ENCODE peak calls at places on chromosomes 4 and X, in seven cellular contexts. L, G, Z, F, Q, A and E are unnamed samples.

GRCh38 chr4:177185151-177185550 is 124.5 kb upstream of the NEIL3 start:
- DNase-seq in L (no peak), G (no peak), Z (no peak), F (no peak), Q (no peak), A (no peak), E (no peak)

GRCh38 chr4:136558940-136559494 is 973.3 kb downstream of the PCDH18 start:
- DNase-seq in L (no peak), G (no peak), Z (no peak), F (no peak), Q (no peak), A (no peak), E (no peak)

GRCh38 chrX:25600776-25601175 is 537.4 kb upstream of the MAGEB18 start:
- DNase-seq in L (no peak), G (no peak), Z (no peak), F (no peak), Q (peak), A (no peak), E (no peak)

GRCh38 chrX:53239474-53239873 is 14.5 kb upstream of the KDM5C start:
- DNase-seq in L (no peak), G (no peak), Z (no peak), F (peak), Q (no peak), A (no peak), E (peak)

GRCh38 chr4:113899260-113900177 is 79.9 kb downstream of the ARSJ start:
- DNase-seq in L (no peak), G (no peak), Z (peak), F (no peak), Q (no peak), A (no peak), E (no peak)

GRCh38 chr4:38150766-38151165 is 190.6 kb downstream of the PTTG2 start:
- DNase-seq in L (no peak), G (no peak), Z (no peak), F (no peak), Q (peak), A (peak), E (no peak)

GRCh38 chr4:73828945-73829344 is 7.5 kb upstream of the CXCL6 start:
- DNase-seq in L (no peak), G (no peak), Z (no peak), F (no peak), Q (peak), A (no peak), E (no peak)

GRCh38 chrX:10533686-10534365 is 86.6 kb downstream of the MID1 start:
- DNase-seq in L (no peak), G (no peak), Z (no peak), F (no peak), Q (no peak), A (no peak), E (no peak)

GRCh38 chr4:151408630-151409469 is at the start of gene FHIP1A:
- DNase-seq in L (peak), G (peak), Z (peak), F (peak), Q (peak), A (no peak), E (peak)

GRCh38 chrX:70485466-70485865 is 40.8 kb downstream of the DLG3 start:
- DNase-seq in L (no peak), G (no peak), Z (no peak), F (no peak), Q (no peak), A (no peak), E (no peak)

GRCh38 chr4:86935499-86935832 is 655 bp downstream of the AFF1 start:
- DNase-seq in L (no peak), G (no peak), Z (peak), F (no peak), Q (no peak), A (no peak), E (peak)

GRCh38 chr4:182338059-182338458 is 94.9 kb downstream of the TENM3 start:
- DNase-seq in L (no peak), G (no peak), Z (no peak), F (no peak), Q (peak), A (no peak), E (no peak)

GRCh38 chr4:107710493-107711459 is 9.3 kb downstream of the PAPSS1 start:
- DNase-seq in L (no peak), G (no peak), Z (no peak), F (no peak), Q (no peak), A (no peak), E (no peak)

GRCh38 chr4:42302348-42302747 is 94.9 kb upstream of the SHISA3 start:
- DNase-seq in L (peak), G (peak), Z (no peak), F (peak), Q (peak), A (no peak), E (peak)

GRCh38 chr4:184021389-184021788 is 116.3 kb downstream of the STOX2 start:
- DNase-seq in L (peak), G (no peak), Z (no peak), F (no peak), Q (no peak), A (no peak), E (no peak)

GRCh38 chr4:106306561-106306960 is 9.4 kb downstream of the TBCK start:
- DNase-seq in L (no peak), G (no peak), Z (no peak), F (no peak), Q (no peak), A (no peak), E (no peak)

GRCh38 chr4:22385615-22386014 is 130.3 kb downstream of the ADGRA3 start:
- DNase-seq in L (peak), G (no peak), Z (no peak), F (no peak), Q (no peak), A (peak), E (no peak)

GRCh38 chr4:140242357-140243284 is 88.6 kb upstream of the MAML3 start:
- DNase-seq in L (no peak), G (no peak), Z (peak), F (no peak), Q (no peak), A (no peak), E (no peak)

GRCh38 chrX:1502241-1502640 is 34.7 kb downstream of the P2RY8 start:
- DNase-seq in L (no peak), G (no peak), Z (peak), F (no peak), Q (no peak), A (no peak), E (no peak)

GRCh38 chrX:154401045-154401799 is 3.0 kb downstream of the RPL10 start:
- DNase-seq in L (no peak), G (peak), Z (no peak), F (no peak), Q (no peak), A (no peak), E (no peak)

GRCh38 chr4:186485621-186486062 is 69.7 kb downstream of the MTNR1A start:
- DNase-seq in L (no peak), G (no peak), Z (no peak), F (peak), Q (no peak), A (no peak), E (peak)

GRCh38 chr4:9685692-9686091 is 95.7 kb upstream of the DRD5 start:
- DNase-seq in L (no peak), G (no peak), Z (no peak), F (no peak), Q (no peak), A (no peak), E (no peak)

GRCh38 chr4:47031011-47031678 is at the start of gene GABRB1:
- DNase-seq in L (peak), G (peak), Z (no peak), F (peak), Q (peak), A (no peak), E (peak)

GRCh38 chr4:166324321-166324720 is 451.3 kb downstream of the TLL1 start:
- DNase-seq in L (no peak), G (no peak), Z (no peak), F (peak), Q (peak), A (no peak), E (peak)

GRCh38 chrX:24425806-24426205 is 39.3 kb upstream of the PDK3 start:
- DNase-seq in L (no peak), G (no peak), Z (no peak), F (no peak), Q (no peak), A (no peak), E (no peak)

GRCh38 chrX:275967-276587 is 5.1 kb upstream of the PLCXD1 start:
- DNase-seq in L (peak), G (peak), Z (peak), F (peak), Q (no peak), A (no peak), E (peak)

GRCh38 chrX:153875391-153876111 is 10.4 kb downstream of the L1CAM start:
- DNase-seq in L (peak), G (peak), Z (peak), F (peak), Q (peak), A (no peak), E (peak)

GRCh38 chr4:147157860-147158701 is 212.4 kb upstream of the TTC29 start:
- DNase-seq in L (peak), G (no peak), Z (no peak), F (peak), Q (peak), A (peak), E (peak)

GRCh38 chr4:58749206-58749605 is 1639.0 kb upstream of the IGFBP7 start:
- DNase-seq in L (no peak), G (peak), Z (no peak), F (no peak), Q (no peak), A (no peak), E (no peak)

GRCh38 chrX:105299286-105299685 is 78.8 kb upstream of the TEX13A start:
- DNase-seq in L (no peak), G (no peak), Z (no peak), F (no peak), Q (no peak), A (no peak), E (no peak)

GRCh38 chr4:85905761-85906160 is 430.8 kb downstream of the ARHGAP24 start:
- DNase-seq in L (no peak), G (no peak), Z (no peak), F (no peak), Q (no peak), A (no peak), E (no peak)

GRCh38 chrX:40173662-40174593 is 76.2 kb upstream of the BCOR start:
- DNase-seq in L (no peak), G (peak), Z (no peak), F (peak), Q (no peak), A (no peak), E (no peak)

GRCh38 chr4:6885953-6886557 is 23.6 kb upstream of the TBC1D14 start:
- DNase-seq in L (no peak), G (peak), Z (no peak), F (no peak), Q (peak), A (peak), E (no peak)

GRCh38 chr4:158411180-158411721 is 110.4 kb upstream of the RXFP1 start:
- DNase-seq in L (no peak), G (no peak), Z (no peak), F (no peak), Q (no peak), A (no peak), E (no peak)

GRCh38 chr4:114349543-114350175 is 248.9 kb upstream of the UGT8 start:
- DNase-seq in L (peak), G (no peak), Z (no peak), F (no peak), Q (no peak), A (no peak), E (no peak)

GRCh38 chr4:115110191-115111166 is 2.9 kb downstream of the NDST4 start:
- DNase-seq in L (no peak), G (no peak), Z (no peak), F (no peak), Q (peak), A (no peak), E (no peak)

GRCh38 chrX:130975947-130976346 is 72.9 kb upstream of the ENOX2 start:
- DNase-seq in L (peak), G (peak), Z (no peak), F (peak), Q (peak), A (peak), E (peak)

GRCh38 chrX:34275710-34276109 is 143.6 kb upstream of the FAM47A start:
- DNase-seq in L (no peak), G (no peak), Z (no peak), F (peak), Q (no peak), A (no peak), E (no peak)
- TF ChIP-seq CTCF in L (no peak), G (no peak), Z (no peak), F (no peak), Q (no peak), A (no peak), E (no peak)

DNA sequence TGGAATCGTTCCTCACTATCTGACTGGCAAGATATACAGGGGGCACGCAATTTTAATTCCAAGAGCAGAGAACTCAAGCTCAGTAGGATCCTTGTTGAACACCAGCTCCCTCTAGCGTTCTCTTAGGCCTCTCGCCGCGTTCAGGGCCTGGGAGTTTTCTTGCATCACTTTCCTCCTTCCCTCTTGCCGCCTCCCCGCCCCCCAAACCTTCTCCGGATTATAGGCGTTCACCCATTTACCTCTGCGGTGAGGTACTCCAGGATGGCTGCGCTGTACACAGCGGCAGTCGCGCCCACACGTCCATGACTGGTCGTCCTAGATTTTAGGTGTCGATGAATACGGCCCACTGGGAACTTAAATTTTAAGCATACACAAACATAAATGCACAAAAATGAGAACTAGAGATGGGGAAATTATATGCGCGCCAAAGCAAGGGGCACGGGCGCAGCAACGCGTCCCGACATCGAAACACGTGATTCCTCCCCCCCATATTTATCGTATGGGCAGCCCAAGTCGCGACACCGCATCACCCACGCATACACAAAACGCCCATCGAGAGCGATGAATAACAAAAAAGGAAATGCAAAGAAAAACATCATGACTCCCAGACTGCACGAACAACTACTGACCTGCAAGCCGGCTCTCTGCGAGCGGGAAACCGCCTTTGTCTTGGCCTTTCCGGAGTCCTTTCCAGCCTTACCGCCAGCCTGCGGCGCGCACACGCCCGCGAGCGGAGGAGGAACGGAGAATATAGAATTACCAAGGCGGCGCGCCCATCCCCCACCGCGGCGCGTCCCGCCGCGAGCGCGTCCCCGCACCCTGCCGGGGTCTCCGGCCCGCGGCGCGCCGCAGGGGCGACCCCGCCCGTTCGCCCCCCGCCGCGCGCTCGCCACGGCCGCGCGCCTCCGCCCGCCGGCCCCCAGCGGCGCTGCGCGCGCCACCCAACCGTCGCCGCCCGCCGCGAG is 759 bp downstream of the H2AZ1 start:
- DNase-seq in L (peak), G (peak), Z (peak), F (peak), Q (peak), A (peak), E (peak)
- TF ChIP-seq CTCF in L (peak), G (peak), Z (peak), F (no peak), Q (peak), A (peak), E (peak)

DNA sequence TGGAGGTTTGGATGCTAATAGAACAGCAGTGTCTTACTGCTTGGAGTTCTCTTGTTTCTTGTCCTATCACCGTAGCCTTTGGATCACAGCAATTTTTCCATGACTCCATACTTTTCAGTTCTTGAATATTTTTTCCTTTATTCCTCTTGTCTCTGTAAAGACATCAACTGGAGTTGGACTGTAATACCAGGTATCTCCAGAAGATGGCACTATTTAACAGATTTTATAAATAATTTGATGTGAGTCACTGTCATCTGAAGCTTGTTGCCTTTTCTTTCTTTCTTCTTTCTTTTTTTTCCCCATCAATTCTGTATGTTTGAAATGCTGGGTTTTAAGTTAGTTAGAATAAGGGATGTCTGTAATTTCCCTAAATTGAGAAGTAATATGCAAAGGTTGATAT is 24.1 kb downstream of the HPRT1 start:
- DNase-seq in L (no peak), G (no peak), Z (no peak), F (no peak), Q (no peak), A (no peak), E (no peak)
- TF ChIP-seq CTCF in L (peak), G (peak), Z (peak), F (peak), Q (peak), A (peak), E (peak)

DNA sequence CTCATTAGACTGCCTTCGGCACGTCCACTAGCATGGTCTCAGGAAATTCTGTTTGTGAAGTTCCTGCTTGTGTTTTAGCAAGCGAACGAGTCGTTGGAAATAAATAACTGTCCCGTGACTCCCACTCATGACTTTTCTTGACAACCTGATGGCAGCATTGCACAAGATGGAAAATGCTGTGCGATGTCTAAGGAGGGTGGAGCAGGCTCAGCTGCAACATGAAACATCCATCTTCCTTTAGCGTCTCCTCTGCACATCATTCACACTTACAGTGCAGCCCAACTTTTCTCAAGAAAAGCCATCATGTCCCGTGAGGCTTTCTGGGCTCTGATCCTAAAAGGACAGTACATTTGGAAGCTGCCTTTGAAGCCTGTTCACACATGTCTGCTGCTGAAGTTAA is 328.9 kb upstream of the ZFP42 start:
- DNase-seq in L (no peak), G (no peak), Z (no peak), F (no peak), Q (no peak), A (no peak), E (no peak)
- TF ChIP-seq CTCF in L (no peak), G (no peak), Z (no peak), F (no peak), Q (no peak), A (peak), E (no peak)

GRCh38 chrX:44303119-44303518 is 40.4 kb downstream of the EFHC2 start:
- DNase-seq in L (no peak), G (no peak), Z (no peak), F (no peak), Q (no peak), A (no peak), E (no peak)

GRCh38 chrX:44299177-44299576 is 44.3 kb downstream of the EFHC2 start:
- DNase-seq in L (no peak), G (no peak), Z (no peak), F (no peak), Q (no peak), A (no peak), E (no peak)
- TF ChIP-seq CTCF in L (no peak), G (no peak), Z (no peak), F (no peak), Q (no peak), A (no peak), E (no peak)

GRCh38 chr4:137823007-137823406 is 290.7 kb upstream of the PCDH18 start:
- DNase-seq in L (peak), G (no peak), Z (no peak), F (no peak), Q (no peak), A (no peak), E (no peak)
- TF ChIP-seq CTCF in L (no peak), G (no peak), Z (no peak), F (no peak), Q (no peak), A (no peak), E (no peak)

GRCh38 chr4:1952719-1953118 is 56.1 kb downstream of the NELFA start:
- DNase-seq in L (no peak), G (peak), Z (no peak), F (no peak), Q (no peak), A (no peak), E (no peak)
- TF ChIP-seq CTCF in L (no peak), G (no peak), Z (no peak), F (no peak), Q (no peak), A (no peak), E (no peak)

DNA sequence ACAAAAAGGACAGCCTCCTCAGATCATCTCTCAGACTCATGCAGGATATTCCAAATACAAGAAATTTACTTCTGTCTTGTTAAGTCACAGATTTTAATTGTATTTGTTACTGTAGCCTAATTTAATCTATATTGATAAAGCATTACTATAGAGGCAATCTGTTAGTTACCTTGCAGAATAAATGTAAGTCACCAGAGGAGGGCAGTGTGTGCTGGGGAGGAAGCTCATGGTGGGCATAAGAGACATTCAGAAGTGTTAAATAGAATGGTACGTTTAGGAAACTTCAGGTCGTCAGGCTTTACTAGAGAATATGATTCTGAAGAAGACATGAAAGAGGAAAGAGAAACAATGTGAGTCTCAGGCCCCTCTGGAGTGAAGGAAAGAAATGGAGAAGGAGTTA is 37.3 kb upstream of the INPP4B start:
- DNase-seq in L (no peak), G (no peak), Z (no peak), F (peak), Q (no peak), A (no peak), E (no peak)
- TF ChIP-seq CTCF in L (no peak), G (no peak), Z (no peak), F (no peak), Q (peak), A (peak), E (peak)